ENCODE peak calls at places on chromosomes 12 and 14, in ten cellular contexts. P is left lung, U is GM12865, K is neural crest cell, A is cardiac fibroblast, R is epithelial cell of proximal tubule, Y is B cell, F is ascending aorta, S is esophagus squamous epithelium, X is breast epithelium. G is an unnamed sample.

GRCh38 chr12:26274441-26275312 is 79.3 kb downstream of the SSPN start:
- DNase-seq in R (peak), K (no peak), X (peak), S (peak), A (peak), P (peak), F (peak), Y (peak), U (peak), G (peak)

GRCh38 chr14:76011959-76012802 is 26.6 kb downstream of the IFT43 start:
- DNase-seq in U (no peak), S (no peak), Y (no peak), P (no peak), K (no peak), X (no peak), F (peak), A (peak), R (no peak), G (no peak)

GRCh38 chr12:89856431-89856830 is 147.8 kb upstream of the ATP2B1 start:
- DNase-seq in P (no peak), R (no peak), F (no peak), A (peak), S (no peak), K (no peak), U (peak), X (no peak), Y (peak), G (peak)

GRCh38 chr12:98320026-98320425 is 195.4 kb upstream of the TMPO start:
- DNase-seq in Y (no peak), F (no peak), X (no peak), P (no peak), S (no peak), K (no peak), U (no peak), R (no peak), A (no peak), G (no peak)

GRCh38 chr14:103185051-103186027 is 62.1 kb downstream of the TNFAIP2 start:
- DNase-seq in K (no peak), R (no peak), Y (no peak), S (no peak), F (no peak), P (no peak), U (peak), X (no peak), A (peak), G (peak)

GRCh38 chr12:57590892-57591566 is at the start of gene PIP4K2C:
- DNase-seq in S (no peak), F (peak), A (peak), P (peak), R (no peak), Y (peak), U (peak), X (peak), K (no peak), G (peak)

GRCh38 chr14:50820786-50821185 is 10.2 kb downstream of the NIN start:
- DNase-seq in R (no peak), F (no peak), A (no peak), Y (no peak), S (no peak), K (no peak), P (no peak), X (no peak), U (no peak), G (no peak)

GRCh38 chr12:105067511-105068031 is 16.7 kb downstream of the ALDH1L2 start:
- DNase-seq in S (no peak), Y (no peak), A (no peak), K (no peak), F (no peak), U (no peak), X (no peak), R (no peak), P (no peak), G (no peak)

GRCh38 chr14:85531594-85532391 is 1.8 kb downstream of the FLRT2 start:
- DNase-seq in X (peak), A (peak), F (no peak), S (no peak), P (peak), R (no peak), K (peak), U (no peak), Y (no peak), G (no peak)

GRCh38 chr12:67910360-67911292 is 78.6 kb upstream of the IFNG-AS1 start:
- DNase-seq in F (no peak), K (no peak), U (no peak), Y (no peak), S (no peak), R (peak), P (no peak), X (no peak), A (peak), G (no peak)

GRCh38 chr14:20485900-20486299 is 16.7 kb downstream of the PNP start:
- DNase-seq in P (no peak), Y (no peak), K (no peak), A (no peak), F (no peak), X (no peak), S (no peak), R (no peak), U (no peak), G (no peak)

GRCh38 chr14:51523243-51523642 is 128.5 kb upstream of the FRMD6 start:
- DNase-seq in R (no peak), K (no peak), X (no peak), S (no peak), P (no peak), U (no peak), A (no peak), Y (no peak), F (no peak), G (no peak)

GRCh38 chr12:100926669-100927248 is 132.2 kb downstream of the ANO4 start:
- DNase-seq in A (peak), X (no peak), S (no peak), P (no peak), K (peak), U (peak), R (peak), Y (no peak), F (no peak), G (no peak)

GRCh38 chr12:42129595-42130204 is 15.0 kb downstream of the GXYLT1 start:
- DNase-seq in P (no peak), K (no peak), A (peak), Y (no peak), F (no peak), R (no peak), X (no peak), U (peak), S (no peak), G (no peak)

GRCh38 chr12:100115291-100115690 is 27.4 kb downstream of the BLTP3B start:
- DNase-seq in U (no peak), P (no peak), X (no peak), F (no peak), R (no peak), K (no peak), Y (no peak), S (no peak), A (no peak), G (no peak)

GRCh38 chr14:56659361-56659760 is 79.8 kb downstream of the TMEM260 start:
- DNase-seq in K (no peak), Y (no peak), F (no peak), A (no peak), P (no peak), S (no peak), U (no peak), X (no peak), R (no peak), G (no peak)

GRCh38 chr14:87081004-87081403 is 912.0 kb downstream of the GALC start:
- DNase-seq in Y (no peak), S (no peak), P (no peak), R (no peak), A (no peak), U (no peak), K (no peak), F (no peak), X (no peak), G (no peak)

GRCh38 chr12:65022960-65023359 is 98.1 kb downstream of the WIF1 start:
- DNase-seq in Y (no peak), U (no peak), F (no peak), K (no peak), A (no peak), S (no peak), R (no peak), P (no peak), X (no peak), G (no peak)

GRCh38 chr14:64766430-64767151 is 62.4 kb downstream of the PLEKHG3 start:
- DNase-seq in F (no peak), S (no peak), Y (no peak), X (no peak), A (no peak), K (no peak), R (no peak), P (peak), U (no peak), G (no peak)

GRCh38 chr14:45679852-45680251 is 426.9 kb upstream of the MIS18BP1 start:
- DNase-seq in K (no peak), F (no peak), A (peak), P (no peak), U (no peak), S (no peak), Y (no peak), X (no peak), R (peak), G (no peak)

GRCh38 chr12:16344269-16344668 is 3.2 kb upstream of the MGST1 start:
- DNase-seq in S (no peak), P (no peak), U (no peak), R (no peak), F (no peak), K (no peak), X (no peak), Y (no peak), A (peak), G (no peak)

GRCh38 chr12:79454338-79454777 is 236.4 kb downstream of the PAWR start:
- DNase-seq in X (no peak), F (no peak), U (no peak), S (no peak), A (peak), P (no peak), Y (no peak), K (no peak), R (peak), G (no peak)

GRCh38 chr12:77796775-77797174 is 33.9 kb upstream of the NAV3 start:
- DNase-seq in X (no peak), U (no peak), A (peak), S (no peak), R (no peak), K (no peak), Y (no peak), P (no peak), F (no peak), G (no peak)

GRCh38 chr12:32918890-32919791 is 22.6 kb upstream of the PKP2 start:
- DNase-seq in Y (no peak), P (no peak), A (peak), U (peak), K (no peak), F (no peak), X (no peak), S (no peak), R (no peak), G (no peak)

GRCh38 chr14:60508707-60509437 is at the start of gene SIX6:
- DNase-seq in P (no peak), X (no peak), R (no peak), K (peak), S (no peak), Y (no peak), U (peak), F (no peak), A (peak), G (no peak)

GRCh38 chr14:73295198-73295796 is 58.0 kb downstream of the PAPLN start:
- DNase-seq in Y (peak), K (no peak), S (no peak), U (peak), F (no peak), R (no peak), P (no peak), A (peak), X (no peak), G (no peak)

GRCh38 chr14:91980157-91980556 is 32.7 kb upstream of the FBLN5 start:
- DNase-seq in A (peak), X (no peak), F (no peak), K (no peak), R (peak), Y (no peak), U (peak), P (no peak), S (no peak), G (peak)

GRCh38 chr12:106251636-106252035 is 3.8 kb upstream of the CKAP4 start:
- DNase-seq in U (no peak), A (peak), R (no peak), X (no peak), S (no peak), Y (no peak), F (no peak), P (no peak), K (no peak), G (no peak)

GRCh38 chr12:124380793-124381453 is 86.0 kb downstream of the RFLNA start:
- DNase-seq in X (no peak), P (no peak), K (no peak), Y (no peak), U (no peak), F (no peak), A (no peak), S (no peak), R (no peak), G (no peak)

GRCh38 chr12:11812558-11813421 is 163.3 kb downstream of the ETV6 start:
- DNase-seq in U (peak), S (no peak), F (no peak), R (no peak), A (peak), K (peak), P (peak), X (no peak), Y (peak), G (peak)

GRCh38 chr14:74535756-74536325 is 42.3 kb downstream of the ISCA2 start:
- DNase-seq in Y (no peak), S (no peak), R (no peak), U (no peak), X (no peak), F (no peak), P (no peak), K (no peak), A (no peak), G (no peak)

GRCh38 chr12:94025730-94026129 is 122.6 kb upstream of the PLXNC1 start:
- DNase-seq in F (no peak), S (no peak), U (no peak), Y (no peak), R (no peak), P (no peak), A (no peak), K (no peak), X (no peak), G (no peak)

GRCh38 chr14:23578560-23579310 is at the start of gene JPH4:
- DNase-seq in U (no peak), A (no peak), Y (no peak), R (no peak), F (no peak), P (no peak), K (no peak), X (no peak), S (no peak), G (no peak)

GRCh38 chr14:87217023-87217422 is 776.0 kb downstream of the GALC start:
- DNase-seq in U (no peak), K (no peak), S (no peak), P (no peak), A (no peak), F (no peak), R (no peak), Y (no peak), X (no peak), G (no peak)

GRCh38 chr12:62767506-62767905 is 167.4 kb downstream of the PPM1H start:
- DNase-seq in S (no peak), U (no peak), R (no peak), K (no peak), A (peak), F (no peak), Y (no peak), X (no peak), P (no peak), G (no peak)

GRCh38 chr12:5588231-5588995 is 156.5 kb downstream of the NTF3 start:
- DNase-seq in S (no peak), A (no peak), Y (no peak), K (no peak), P (no peak), F (no peak), U (no peak), X (no peak), R (no peak), G (no peak)

GRCh38 chr12:16384732-16385131 is 37.3 kb downstream of the MGST1 start:
- DNase-seq in S (no peak), X (no peak), Y (no peak), A (no peak), F (no peak), K (no peak), U (no peak), P (no peak), R (no peak), G (no peak)

DNA sequence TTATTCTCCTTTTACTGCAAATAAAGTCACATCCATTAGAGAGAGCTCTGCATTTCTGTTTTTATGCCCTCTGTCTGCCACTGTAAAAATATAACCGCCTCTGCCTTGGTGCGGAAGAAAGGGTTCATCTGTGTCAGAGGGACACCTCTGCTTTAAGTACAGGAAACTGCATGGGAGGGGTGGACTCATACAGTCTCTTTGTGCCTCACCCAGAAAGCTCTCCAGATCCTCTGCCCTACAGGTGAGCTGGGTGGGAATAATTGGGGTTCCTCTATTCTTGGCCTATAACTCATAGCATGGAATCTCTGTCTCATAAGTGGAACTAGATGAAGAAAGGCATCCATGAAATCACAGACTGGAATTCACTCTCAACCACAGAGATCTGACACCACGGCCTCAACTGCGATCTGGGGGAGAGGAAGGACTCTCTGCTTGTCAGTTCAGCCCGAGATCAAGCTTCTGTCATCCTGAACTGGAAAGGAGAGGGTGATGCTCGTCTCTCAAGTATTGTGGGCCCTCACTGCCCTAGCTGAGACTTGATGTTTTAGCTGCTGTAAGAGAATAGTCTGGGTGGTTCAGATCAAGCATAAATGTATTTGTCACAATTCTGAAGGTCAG is 702.3 kb downstream of the TMEM121 start:
- DNase-seq in R (no peak), Y (no peak), A (no peak), P (no peak), S (no peak), U (no peak), F (no peak), X (no peak), K (no peak), G (no peak)
- TF ChIP-seq CTCF in R (no peak), Y (no peak), A (no peak), P (no peak), S (no peak), U (no peak), F (no peak), X (no peak), K (no peak), G (no peak)

GRCh38 chr12:51890135-51890464 is 2.2 kb downstream of the ANKRD33 start:
- DNase-seq in S (no peak), U (no peak), F (no peak), X (no peak), P (no peak), R (no peak), A (no peak), Y (no peak), K (no peak), G (no peak)

GRCh38 chr12:51888316-51889215 is 663 bp downstream of the ANKRD33 start:
- DNase-seq in U (no peak), Y (peak), R (no peak), F (no peak), S (no peak), A (no peak), K (no peak), X (no peak), P (no peak), G (no peak)

GRCh38 chr12:51890511-51891171 is 2.7 kb downstream of the ANKRD33 start:
- DNase-seq in S (no peak), K (no peak), R (no peak), A (no peak), U (no peak), F (no peak), X (no peak), Y (peak), P (no peak), G (no peak)

GRCh38 chr12:51887476-51888315 is at the start of gene ANKRD33:
- DNase-seq in A (peak), X (no peak), K (peak), R (no peak), Y (peak), U (no peak), F (no peak), S (no peak), P (no peak), G (no peak)

GRCh38 chr12:51889216-51890134 is 1.6 kb downstream of the ANKRD33 start:
- DNase-seq in S (no peak), R (no peak), Y (peak), P (no peak), A (peak), F (no peak), X (no peak), K (no peak), U (no peak), G (no peak)
- TF ChIP-seq CTCF in S (no peak), R (peak), Y (no peak), P (no peak), A (peak), F (no peak), X (no peak), K (peak), U (no peak), G (no peak)

GRCh38 chr12:114136656-114137055 is 170.5 kb upstream of the RBM19 start:
- DNase-seq in A (no peak), R (no peak), F (no peak), U (no peak), P (no peak), S (no peak), K (no peak), Y (no peak), X (no peak), G (no peak)

GRCh38 chr12:114131824-114132223 is 165.7 kb upstream of the RBM19 start:
- DNase-seq in U (no peak), K (no peak), R (no peak), X (no peak), S (no peak), A (no peak), Y (no peak), F (no peak), P (no peak), G (no peak)

GRCh38 chr12:114134922-114135321 is 168.8 kb upstream of the RBM19 start:
- DNase-seq in Y (no peak), F (no peak), K (no peak), U (no peak), S (no peak), X (no peak), R (no peak), P (no peak), A (no peak), G (no peak)
- TF ChIP-seq CTCF in Y (no peak), F (no peak), K (no peak), U (no peak), S (no peak), X (no peak), R (no peak), P (no peak), A (no peak), G (no peak)

DNA sequence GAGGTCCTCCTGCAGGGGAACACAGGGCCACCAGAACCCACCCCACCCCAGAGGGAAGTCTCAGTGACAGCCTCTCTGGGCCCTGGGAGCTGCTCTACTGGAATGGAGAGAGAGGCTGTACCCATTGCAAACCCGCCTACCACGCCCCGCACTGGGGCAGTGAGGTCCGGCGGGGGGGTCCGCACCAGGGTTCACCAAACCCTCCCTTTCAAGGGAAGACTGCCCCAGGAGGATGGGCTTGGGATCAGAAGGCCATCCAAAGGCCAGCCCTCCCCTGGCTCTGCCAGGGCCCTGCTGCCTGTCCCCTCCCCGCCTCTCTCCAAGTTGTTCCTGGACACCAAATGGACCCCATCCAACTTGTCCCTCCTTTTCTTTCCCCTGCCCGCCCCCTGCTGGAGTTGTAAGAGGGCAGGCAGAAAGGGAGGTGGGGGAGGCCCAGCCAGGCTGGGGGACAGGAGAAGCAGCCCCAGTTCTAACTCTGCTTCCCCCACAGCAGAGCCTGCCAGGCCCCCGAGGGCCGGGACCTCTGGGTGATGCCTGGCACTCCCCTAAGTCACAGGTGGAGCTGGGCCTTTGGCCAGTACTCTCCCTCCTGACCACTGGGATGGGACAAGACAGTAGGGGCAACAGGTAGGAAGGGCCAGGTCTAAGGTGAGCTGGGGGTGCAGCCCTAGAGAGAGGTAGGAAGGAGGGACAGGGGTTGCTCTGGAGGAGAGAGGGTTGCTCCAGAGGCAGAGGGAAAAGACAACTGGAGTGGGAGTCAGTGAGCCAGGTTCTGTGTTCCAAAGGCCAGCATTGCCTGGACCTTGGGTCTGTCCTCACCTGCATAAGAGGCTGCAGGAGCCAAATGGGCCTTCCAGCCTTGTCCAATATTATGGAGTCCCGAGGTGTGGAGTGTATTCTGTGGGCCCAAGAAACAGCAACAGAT is 3.2 kb upstream of the DIO3 start:
- DNase-seq in R (no peak), X (no peak), S (no peak), F (no peak), P (no peak), U (no peak), K (no peak), Y (no peak), A (peak), G (no peak)
- TF ChIP-seq CTCF in R (peak), X (no peak), S (peak), F (no peak), P (no peak), U (no peak), K (no peak), Y (no peak), A (no peak), G (no peak)